ENCODE peak calls at places on chromosome 4, in four cellular contexts. One of them, this sample, is unnamed.

GRCh38 chr4:141905751-141906150 is 269.4 kb downstream of the IL15 start:
- DNase-seq in EH: peak; percentile 96
- DNase-seq in activated gamma-delta T cell treated with anti-CD3 and anti-CD28 coated beads, Interleukin-2, amount 50 U/mL, for 16 hours: no peak
- DNase-seq in T1000: no peak
- DNase-seq in this sample: no peak

GRCh38 chr4:1973218-1973617 is 35.6 kb downstream of the NELFA start:
- DNase-seq in T1000: no peak
- DNase-seq in activated gamma-delta T cell treated with anti-CD3 and anti-CD28 coated beads, Interleukin-2, amount 50 U/mL, for 16 hours: no peak
- DNase-seq in EH: no peak
- DNase-seq in this sample: no peak

GRCh38 chr4:7041851-7042696 is 1.1 kb upstream of the TADA2B start:
- DNase-seq in EH: peak; percentile 77
- DNase-seq in T1000: no peak
- DNase-seq in activated gamma-delta T cell treated with anti-CD3 and anti-CD28 coated beads, Interleukin-2, amount 50 U/mL, for 16 hours: no peak
- DNase-seq in this sample: no peak

GRCh38 chr4:82785248-82786003 is 13.2 kb downstream of the SCD5 start:
- DNase-seq in activated gamma-delta T cell treated with anti-CD3 and anti-CD28 coated beads, Interleukin-2, amount 50 U/mL, for 16 hours: no peak
- DNase-seq in T1000: no peak
- DNase-seq in EH: peak; percentile 95
- DNase-seq in this sample: no peak

GRCh38 chr4:7366180-7366957 is 68.4 kb downstream of the PSAPL1 start:
- DNase-seq in activated gamma-delta T cell treated with anti-CD3 and anti-CD28 coated beads, Interleukin-2, amount 50 U/mL, for 16 hours: no peak
- DNase-seq in EH: no peak
- DNase-seq in T1000: no peak
- DNase-seq in this sample: no peak

GRCh38 chr4:8698341-8699062 is 105.9 kb downstream of the CPZ start:
- DNase-seq in activated gamma-delta T cell treated with anti-CD3 and anti-CD28 coated beads, Interleukin-2, amount 50 U/mL, for 16 hours: no peak
- DNase-seq in EH: no peak
- DNase-seq in T1000: no peak
- DNase-seq in this sample: no peak

GRCh38 chr4:114600066-114600552 is 1.5 kb downstream of the UGT8 start:
- DNase-seq in EH: no peak
- DNase-seq in activated gamma-delta T cell treated with anti-CD3 and anti-CD28 coated beads, Interleukin-2, amount 50 U/mL, for 16 hours: no peak
- DNase-seq in T1000: no peak
- DNase-seq in this sample: no peak

GRCh38 chr4:2065106-2065930 is 6.2 kb downstream of the NAT8L start:
- DNase-seq in EH: no peak
- DNase-seq in T1000: no peak
- DNase-seq in activated gamma-delta T cell treated with anti-CD3 and anti-CD28 coated beads, Interleukin-2, amount 50 U/mL, for 16 hours: no peak
- DNase-seq in this sample: no peak

GRCh38 chr4:95546866-95547707 is 1.7 kb downstream of the UNC5C start:
- DNase-seq in activated gamma-delta T cell treated with anti-CD3 and anti-CD28 coated beads, Interleukin-2, amount 50 U/mL, for 16 hours: no peak
- DNase-seq in T1000: no peak
- DNase-seq in EH: no peak
- DNase-seq in this sample: no peak

GRCh38 chr4:119209077-119209476 is 3.4 kb upstream of the USP53 start:
- DNase-seq in activated gamma-delta T cell treated with anti-CD3 and anti-CD28 coated beads, Interleukin-2, amount 50 U/mL, for 16 hours: peak; percentile 20
- DNase-seq in T1000: peak; percentile 51
- DNase-seq in EH: peak; percentile 97
- DNase-seq in this sample: peak; percentile 71

GRCh38 chr4:76251448-76252270 is at the start of gene FAM47E:
- DNase-seq in activated gamma-delta T cell treated with anti-CD3 and anti-CD28 coated beads, Interleukin-2, amount 50 U/mL, for 16 hours: no peak
- DNase-seq in EH: peak; percentile 67
- DNase-seq in T1000: peak; percentile 35
- DNase-seq in this sample: peak; percentile 1

GRCh38 chr4:13701937-13702446 is 74.5 kb upstream of the BOD1L1 start:
- DNase-seq in T1000: peak; percentile 80
- DNase-seq in activated gamma-delta T cell treated with anti-CD3 and anti-CD28 coated beads, Interleukin-2, amount 50 U/mL, for 16 hours: no peak
- DNase-seq in EH: peak; percentile 82
- DNase-seq in this sample: no peak

GRCh38 chr4:169418846-169419245 is 148.1 kb upstream of the SH3RF1 start:
- DNase-seq in T1000: no peak
- DNase-seq in EH: peak; percentile 51
- DNase-seq in activated gamma-delta T cell treated with anti-CD3 and anti-CD28 coated beads, Interleukin-2, amount 50 U/mL, for 16 hours: no peak
- DNase-seq in this sample: no peak

GRCh38 chr4:31043382-31044062 is 323.4 kb downstream of the PCDH7 start:
- DNase-seq in EH: no peak
- DNase-seq in activated gamma-delta T cell treated with anti-CD3 and anti-CD28 coated beads, Interleukin-2, amount 50 U/mL, for 16 hours: no peak
- DNase-seq in T1000: no peak
- DNase-seq in this sample: no peak

GRCh38 chr4:113384600-113384999 is 335.1 kb downstream of the ANK2 start:
- DNase-seq in EH: peak; percentile 69
- DNase-seq in activated gamma-delta T cell treated with anti-CD3 and anti-CD28 coated beads, Interleukin-2, amount 50 U/mL, for 16 hours: no peak
- DNase-seq in T1000: no peak
- DNase-seq in this sample: no peak

GRCh38 chr4:4637710-4638109 is 95.9 kb upstream of the STX18 start:
- DNase-seq in T1000: no peak
- DNase-seq in EH: no peak
- DNase-seq in activated gamma-delta T cell treated with anti-CD3 and anti-CD28 coated beads, Interleukin-2, amount 50 U/mL, for 16 hours: no peak
- DNase-seq in this sample: no peak

GRCh38 chr4:103994059-103994458 is 274.3 kb upstream of the TACR3 start:
- DNase-seq in T1000: no peak
- DNase-seq in activated gamma-delta T cell treated with anti-CD3 and anti-CD28 coated beads, Interleukin-2, amount 50 U/mL, for 16 hours: no peak
- DNase-seq in EH: no peak
- DNase-seq in this sample: no peak

GRCh38 chr4:7807351-7807921 is 132.2 kb downstream of the AFAP1 start:
- DNase-seq in activated gamma-delta T cell treated with anti-CD3 and anti-CD28 coated beads, Interleukin-2, amount 50 U/mL, for 16 hours: no peak
- DNase-seq in EH: no peak
- DNase-seq in T1000: no peak
- DNase-seq in this sample: no peak

GRCh38 chr4:94406668-94407437 is 44.9 kb upstream of the PDLIM5 start:
- DNase-seq in EH: peak; percentile 84
- DNase-seq in activated gamma-delta T cell treated with anti-CD3 and anti-CD28 coated beads, Interleukin-2, amount 50 U/mL, for 16 hours: peak; percentile 42
- DNase-seq in T1000: peak; percentile 8
- DNase-seq in this sample: peak; percentile 41

GRCh38 chr4:115215935-115216334 is 102.5 kb upstream of the NDST4 start:
- DNase-seq in EH: no peak
- DNase-seq in T1000: no peak
- DNase-seq in activated gamma-delta T cell treated with anti-CD3 and anti-CD28 coated beads, Interleukin-2, amount 50 U/mL, for 16 hours: no peak
- DNase-seq in this sample: no peak

GRCh38 chr4:129455462-129455861 is 359.5 kb downstream of the C4orf33 start:
- DNase-seq in activated gamma-delta T cell treated with anti-CD3 and anti-CD28 coated beads, Interleukin-2, amount 50 U/mL, for 16 hours: no peak
- DNase-seq in T1000: no peak
- DNase-seq in EH: no peak
- DNase-seq in this sample: no peak

GRCh38 chr4:22897520-22898108 is 204.9 kb downstream of the GBA3 start:
- DNase-seq in activated gamma-delta T cell treated with anti-CD3 and anti-CD28 coated beads, Interleukin-2, amount 50 U/mL, for 16 hours: no peak
- DNase-seq in EH: peak; percentile 15
- DNase-seq in T1000: peak; percentile 41
- DNase-seq in this sample: no peak

GRCh38 chr4:67020079-67020807 is 525.1 kb downstream of the CENPC start:
- DNase-seq in activated gamma-delta T cell treated with anti-CD3 and anti-CD28 coated beads, Interleukin-2, amount 50 U/mL, for 16 hours: no peak
- DNase-seq in T1000: no peak
- DNase-seq in EH: peak; percentile 10
- DNase-seq in this sample: no peak

GRCh38 chr4:16384496-16384895 is 158.2 kb upstream of the TAPT1 start:
- DNase-seq in T1000: no peak
- DNase-seq in activated gamma-delta T cell treated with anti-CD3 and anti-CD28 coated beads, Interleukin-2, amount 50 U/mL, for 16 hours: no peak
- DNase-seq in EH: no peak
- DNase-seq in this sample: no peak

GRCh38 chr4:1164956-1165545 is 7.3 kb downstream of the SPON2 start:
- DNase-seq in T1000: no peak
- DNase-seq in activated gamma-delta T cell treated with anti-CD3 and anti-CD28 coated beads, Interleukin-2, amount 50 U/mL, for 16 hours: no peak
- DNase-seq in EH: no peak
- DNase-seq in this sample: no peak

This sample was measured in stimulated activated CD4-positive, alpha-beta T cell treated with anti-CD3 and anti-CD28 coated beads, Interleukin-2, amount 100 ng/mL, for 4 hours.